ENCODE peak calls at places on chromosomes 2 and 18, in five cellular contexts. One of them, this sample, is unnamed.
A peak's percentile ranks its signal among the peaks of the same experiment; 100 is the strongest.

GRCh38 chr2:102708847-102709559 is 52.8 kb upstream of the TMEM182 start:
- DNase-seq in right atrium auricular region: no peak
- DNase-seq in cardiac muscle cell: peak; percentile 27
- DNase-seq in activated T-cell treated with anti-CD3 and anti-CD28 coated beads for 1 hour: no peak
- DNase-seq in stimulated activated CD4-positive, alpha-beta T cell treated with anti-CD3 and anti-CD28 coated beads, Interleukin-4, amount 100 ng/mL, for 48 hours: no peak
- DNase-seq in this sample: no peak

GRCh38 chr18:76055025-76055424 is 440.0 kb downstream of the ZNF516 start:
- DNase-seq in cardiac muscle cell: no peak
- DNase-seq in right atrium auricular region: no peak
- DNase-seq in activated T-cell treated with anti-CD3 and anti-CD28 coated beads for 1 hour: no peak
- DNase-seq in stimulated activated CD4-positive, alpha-beta T cell treated with anti-CD3 and anti-CD28 coated beads, Interleukin-4, amount 100 ng/mL, for 48 hours: no peak
- DNase-seq in this sample: no peak

GRCh38 chr18:9987931-9988330 is 74.1 kb downstream of the VAPA start:
- DNase-seq in stimulated activated CD4-positive, alpha-beta T cell treated with anti-CD3 and anti-CD28 coated beads, Interleukin-4, amount 100 ng/mL, for 48 hours: no peak
- DNase-seq in activated T-cell treated with anti-CD3 and anti-CD28 coated beads for 1 hour: no peak
- DNase-seq in cardiac muscle cell: no peak
- DNase-seq in right atrium auricular region: no peak
- DNase-seq in this sample: no peak

GRCh38 chr2:43305537-43305936 is 79.1 kb upstream of the ZFP36L2 start:
- DNase-seq in cardiac muscle cell: peak; percentile 61
- DNase-seq in activated T-cell treated with anti-CD3 and anti-CD28 coated beads for 1 hour: no peak
- DNase-seq in right atrium auricular region: peak; percentile 87
- DNase-seq in stimulated activated CD4-positive, alpha-beta T cell treated with anti-CD3 and anti-CD28 coated beads, Interleukin-4, amount 100 ng/mL, for 48 hours: no peak
- DNase-seq in this sample: no peak

GRCh38 chr2:23286031-23286764 is 98.8 kb upstream of the KLHL29 start:
- DNase-seq in stimulated activated CD4-positive, alpha-beta T cell treated with anti-CD3 and anti-CD28 coated beads, Interleukin-4, amount 100 ng/mL, for 48 hours: no peak
- DNase-seq in right atrium auricular region: peak; percentile 38
- DNase-seq in activated T-cell treated with anti-CD3 and anti-CD28 coated beads for 1 hour: no peak
- DNase-seq in cardiac muscle cell: no peak
- DNase-seq in this sample: no peak

GRCh38 chr2:100818606-100819364 is 1.2 kb upstream of the NPAS2 start:
- DNase-seq in stimulated activated CD4-positive, alpha-beta T cell treated with anti-CD3 and anti-CD28 coated beads, Interleukin-4, amount 100 ng/mL, for 48 hours: no peak
- DNase-seq in right atrium auricular region: peak; percentile 73
- DNase-seq in cardiac muscle cell: peak; percentile 94
- DNase-seq in activated T-cell treated with anti-CD3 and anti-CD28 coated beads for 1 hour: peak; percentile 3
- DNase-seq in this sample: peak; percentile 71

GRCh38 chr2:41736586-41736985 is 311.2 kb upstream of the PKDCC start:
- DNase-seq in right atrium auricular region: no peak
- DNase-seq in stimulated activated CD4-positive, alpha-beta T cell treated with anti-CD3 and anti-CD28 coated beads, Interleukin-4, amount 100 ng/mL, for 48 hours: no peak
- DNase-seq in activated T-cell treated with anti-CD3 and anti-CD28 coated beads for 1 hour: no peak
- DNase-seq in cardiac muscle cell: no peak
- DNase-seq in this sample: no peak

GRCh38 chr18:11947214-11948119 is 33.8 kb upstream of the IMPA2 start:
- DNase-seq in cardiac muscle cell: peak; percentile 99
- DNase-seq in activated T-cell treated with anti-CD3 and anti-CD28 coated beads for 1 hour: peak; percentile 33
- DNase-seq in right atrium auricular region: peak; percentile 98
- DNase-seq in stimulated activated CD4-positive, alpha-beta T cell treated with anti-CD3 and anti-CD28 coated beads, Interleukin-4, amount 100 ng/mL, for 48 hours: peak; percentile 46
- DNase-seq in this sample: peak; percentile 94

GRCh38 chr2:130353291-130354134 is 2.3 kb upstream of the PTPN18 start:
- DNase-seq in activated T-cell treated with anti-CD3 and anti-CD28 coated beads for 1 hour: no peak
- DNase-seq in cardiac muscle cell: no peak
- DNase-seq in right atrium auricular region: no peak
- DNase-seq in stimulated activated CD4-positive, alpha-beta T cell treated with anti-CD3 and anti-CD28 coated beads, Interleukin-4, amount 100 ng/mL, for 48 hours: no peak
- DNase-seq in this sample: no peak

GRCh38 chr18:31661965-31662364 is 22.4 kb downstream of the B4GALT6 start:
- DNase-seq in activated T-cell treated with anti-CD3 and anti-CD28 coated beads for 1 hour: no peak
- DNase-seq in cardiac muscle cell: peak; percentile 80
- DNase-seq in right atrium auricular region: no peak
- DNase-seq in stimulated activated CD4-positive, alpha-beta T cell treated with anti-CD3 and anti-CD28 coated beads, Interleukin-4, amount 100 ng/mL, for 48 hours: no peak
- DNase-seq in this sample: no peak

GRCh38 chr2:112029164-112029563 is 25.9 kb upstream of the TMEM87B start:
- DNase-seq in cardiac muscle cell: no peak
- DNase-seq in right atrium auricular region: no peak
- DNase-seq in stimulated activated CD4-positive, alpha-beta T cell treated with anti-CD3 and anti-CD28 coated beads, Interleukin-4, amount 100 ng/mL, for 48 hours: no peak
- DNase-seq in activated T-cell treated with anti-CD3 and anti-CD28 coated beads for 1 hour: no peak
- DNase-seq in this sample: no peak

GRCh38 chr18:66046025-66046602 is 295.3 kb downstream of the CDH7 start:
- DNase-seq in cardiac muscle cell: no peak
- DNase-seq in right atrium auricular region: no peak
- DNase-seq in stimulated activated CD4-positive, alpha-beta T cell treated with anti-CD3 and anti-CD28 coated beads, Interleukin-4, amount 100 ng/mL, for 48 hours: no peak
- DNase-seq in activated T-cell treated with anti-CD3 and anti-CD28 coated beads for 1 hour: no peak
- DNase-seq in this sample: no peak

GRCh38 chr2:111706481-111707001 is 177.5 kb downstream of the ANAPC1 start:
- DNase-seq in stimulated activated CD4-positive, alpha-beta T cell treated with anti-CD3 and anti-CD28 coated beads, Interleukin-4, amount 100 ng/mL, for 48 hours: no peak
- DNase-seq in cardiac muscle cell: no peak
- DNase-seq in activated T-cell treated with anti-CD3 and anti-CD28 coated beads for 1 hour: no peak
- DNase-seq in right atrium auricular region: no peak
- DNase-seq in this sample: no peak

GRCh38 chr2:229257980-229258379 is 13.1 kb downstream of the PID1 start:
- DNase-seq in right atrium auricular region: peak; percentile 65
- DNase-seq in cardiac muscle cell: no peak
- DNase-seq in activated T-cell treated with anti-CD3 and anti-CD28 coated beads for 1 hour: no peak
- DNase-seq in stimulated activated CD4-positive, alpha-beta T cell treated with anti-CD3 and anti-CD28 coated beads, Interleukin-4, amount 100 ng/mL, for 48 hours: no peak
- DNase-seq in this sample: peak; percentile 59

GRCh38 chr2:65442420-65443020 is 10.1 kb upstream of the SPRED2 start:
- DNase-seq in stimulated activated CD4-positive, alpha-beta T cell treated with anti-CD3 and anti-CD28 coated beads, Interleukin-4, amount 100 ng/mL, for 48 hours: no peak
- DNase-seq in activated T-cell treated with anti-CD3 and anti-CD28 coated beads for 1 hour: no peak
- DNase-seq in cardiac muscle cell: no peak
- DNase-seq in right atrium auricular region: no peak
- DNase-seq in this sample: no peak